ENCODE peak calls at places on chromosome 6, in four cellular contexts. P is heart right ventricle, F is OCI-LY7, S is substantia nigra. K is an unnamed sample.

GRCh38 chr6:138971601-138972000 is 16.5 kb downstream of the REPS1 start:
- DNase-seq in F (no peak), P (no peak), S (no peak), K (no peak)

GRCh38 chr6:100084301-100085161 is 90.5 kb upstream of the MCHR2 start:
- DNase-seq in P (no peak), F (no peak), S (no peak), K (no peak)

GRCh38 chr6:133128191-133128590 is 113.0 kb upstream of the EYA4 start:
- DNase-seq in P (no peak), F (no peak), S (no peak), K (no peak)

GRCh38 chr6:139282684-139283083 is 9.1 kb downstream of the TXLNB start:
- DNase-seq in F (no peak), S (no peak), P (no peak), K (no peak)

GRCh38 chr6:68279793-68280557 is 355.1 kb upstream of the ADGRB3 start:
- DNase-seq in F (no peak), S (no peak), P (no peak), K (no peak)

GRCh38 chr6:39090036-39090435 is 24.9 kb downstream of the SAYSD1 start:
- DNase-seq in S (no peak), F (no peak), P (no peak), K (no peak)

GRCh38 chr6:27865952-27866369 is 46.2 kb downstream of the OR2B2 start:
- DNase-seq in P (no peak), S (no peak), F (peak), K (no peak)

GRCh38 chr6:137589067-137589848 is 95.1 kb upstream of the OLIG3 start:
- DNase-seq in P (no peak), S (no peak), F (peak), K (peak)

GRCh38 chr6:147154454-147154853 is 49.8 kb upstream of the STXBP5 start:
- DNase-seq in F (no peak), P (no peak), S (no peak), K (peak)

GRCh38 chr6:15087234-15087633 is 158.6 kb upstream of the JARID2 start:
- DNase-seq in S (no peak), F (no peak), P (no peak), K (no peak)

GRCh38 chr6:166197361-166197760 is 29.7 kb upstream of the TBXT start:
- DNase-seq in F (no peak), P (no peak), S (no peak), K (no peak)

GRCh38 chr6:1336246-1336843 is 24.4 kb downstream of the FOXQ1 start:
- DNase-seq in S (no peak), F (no peak), P (no peak), K (peak)

GRCh38 chr6:150228067-150228733 is 85.4 kb downstream of the PPP1R14C start:
- DNase-seq in S (no peak), F (no peak), P (no peak), K (no peak)

GRCh38 chr6:21628162-21628561 is 34.6 kb downstream of the SOX4 start:
- DNase-seq in P (no peak), S (no peak), F (no peak), K (no peak)

GRCh38 chr6:7762758-7763157 is 36.9 kb downstream of the BMP6 start:
- DNase-seq in P (no peak), F (no peak), S (no peak), K (no peak)

GRCh38 chr6:106116125-106116524 is 30.0 kb downstream of the PRDM1 start:
- DNase-seq in S (peak), F (no peak), P (peak), K (no peak)

GRCh38 chr6:131139599-131139998 is 4.3 kb downstream of the AKAP7 start:
- DNase-seq in P (no peak), F (no peak), S (no peak), K (no peak)

GRCh38 chr6:131135244-131136020 is at the start of gene AKAP7:
- DNase-seq in P (peak), F (peak), S (peak), K (no peak)

GRCh38 chr6:131134220-131134831 is 941 bp upstream of the AKAP7 start:
- DNase-seq in S (no peak), F (no peak), P (no peak), K (no peak)

GRCh38 chr6:131134950-131135243 is 370 bp upstream of the AKAP7 start:
- DNase-seq in P (no peak), F (no peak), S (no peak), K (no peak)

GRCh38 chr6:131136021-131136847 is 967 bp downstream of the AKAP7 start:
- DNase-seq in S (no peak), P (peak), F (no peak), K (no peak)
- H3K27ac ChIP-seq in S (peak), P (peak), F (peak), K (peak)

DNA sequence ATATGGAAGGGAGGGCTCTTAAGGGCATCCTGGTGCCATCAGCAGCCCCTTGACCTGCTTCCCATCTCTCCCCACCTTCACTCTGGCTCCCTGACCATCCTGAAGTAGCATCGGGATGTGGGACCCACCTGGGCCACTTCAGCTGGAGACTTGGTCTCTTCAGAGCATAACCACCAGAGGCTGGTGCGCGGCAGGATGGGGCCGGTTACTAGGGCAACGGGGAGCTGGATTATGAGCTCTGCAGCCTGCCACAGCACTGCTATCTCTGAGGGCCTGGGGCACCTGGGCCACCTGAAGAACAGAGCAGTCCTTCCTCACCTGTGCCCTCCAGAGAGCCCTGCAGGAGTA is 79.7 kb downstream of the SYNJ2 start:
- DNase-seq in P (no peak), F (no peak), S (no peak), K (no peak)
- H3K27ac ChIP-seq in P (peak), F (no peak), S (peak), K (peak)

GRCh38 chr6:26187292-26187691 is 100.1 kb downstream of the HFE start:
- DNase-seq in P (no peak), S (no peak), F (no peak), K (no peak)
- H3K27ac ChIP-seq in P (no peak), S (no peak), F (peak), K (no peak)

GRCh38 chr6:79669766-79670165 is 38.6 kb downstream of the SH3BGRL2 start:
- DNase-seq in F (no peak), S (no peak), P (no peak), K (no peak)

GRCh38 chr6:79673947-79674346 is 42.8 kb downstream of the SH3BGRL2 start:
- DNase-seq in F (no peak), P (no peak), S (no peak), K (no peak)

GRCh38 chr6:79671605-79672266 is 40.6 kb downstream of the SH3BGRL2 start:
- DNase-seq in S (no peak), P (peak), F (peak), K (peak)

GRCh38 chr6:79670789-79671188 is 39.7 kb downstream of the SH3BGRL2 start:
- DNase-seq in F (no peak), P (no peak), S (no peak), K (no peak)

GRCh38 chr6:79672631-79673065 is 41.5 kb downstream of the SH3BGRL2 start:
- DNase-seq in S (no peak), P (no peak), F (no peak), K (no peak)
- H3K27ac ChIP-seq in S (no peak), P (no peak), F (no peak), K (peak)

GRCh38 chr6:134908906-134909516 is 40.9 kb downstream of the ALDH8A1 start:
- DNase-seq in P (peak), S (no peak), F (no peak), K (peak)
- H3K27ac ChIP-seq in P (no peak), S (no peak), F (no peak), K (peak)

GRCh38 chr6:42125231-42125630 is 17.2 kb downstream of the C6orf132 start:
- DNase-seq in P (no peak), F (no peak), S (no peak), K (no peak)

GRCh38 chr6:42128460-42129359 is 13.7 kb downstream of the C6orf132 start:
- DNase-seq in S (no peak), P (no peak), F (no peak), K (no peak)

GRCh38 chr6:42124223-42124836 is 18.1 kb downstream of the C6orf132 start:
- DNase-seq in F (no peak), S (no peak), P (no peak), K (no peak)

GRCh38 chr6:42123379-42124103 is 18.9 kb downstream of the C6orf132 start:
- DNase-seq in P (no peak), S (no peak), F (no peak), K (no peak)

DNA sequence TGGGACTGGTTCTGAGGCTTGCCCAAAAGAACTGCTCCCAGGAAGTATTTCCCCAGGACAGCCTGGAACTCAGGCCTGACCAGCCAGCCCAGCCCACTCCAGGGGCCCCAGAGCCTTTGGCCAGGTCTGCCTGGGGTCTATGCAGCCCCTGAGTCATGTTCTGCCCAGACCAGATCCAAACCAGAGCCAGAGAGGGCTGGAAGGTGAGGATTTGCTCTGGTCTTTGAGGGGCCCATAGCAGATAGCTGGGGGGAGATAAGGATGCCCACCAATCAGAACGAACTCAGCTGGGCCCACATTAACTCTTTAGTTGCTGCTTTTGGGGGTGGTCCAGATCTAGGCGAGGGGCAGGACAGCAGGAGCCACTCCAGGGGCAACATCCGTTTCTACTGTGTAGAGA is 16.8 kb downstream of the C6orf132 start:
- DNase-seq in S (no peak), F (no peak), P (no peak), K (no peak)
- H3K27ac ChIP-seq in S (no peak), F (no peak), P (no peak), K (peak)

GRCh38 chr6:125593746-125594145 is 155.7 kb upstream of the HEY2 start:
- DNase-seq in P (no peak), S (no peak), F (no peak), K (no peak)

GRCh38 chr6:125598422-125598821 is 151.0 kb upstream of the HEY2 start:
- DNase-seq in P (peak), S (no peak), F (no peak), K (peak)

GRCh38 chr6:125596020-125596419 is 153.4 kb upstream of the HEY2 start:
- DNase-seq in P (no peak), F (no peak), S (no peak), K (peak)

GRCh38 chr6:125597411-125598253 is 151.8 kb upstream of the HEY2 start:
- DNase-seq in S (no peak), P (peak), F (peak), K (peak)
- H3K27ac ChIP-seq in S (no peak), P (no peak), F (peak), K (peak)

GRCh38 chr6:148502773-148503135 is 160.1 kb downstream of the SASH1 start:
- DNase-seq in S (no peak), F (no peak), P (no peak), K (no peak)

GRCh38 chr6:148501178-148501590 is 158.5 kb downstream of the SASH1 start:
- DNase-seq in F (no peak), P (peak), S (no peak), K (no peak)

GRCh38 chr6:148500402-148500801 is 157.8 kb downstream of the SASH1 start:
- DNase-seq in S (no peak), P (no peak), F (no peak), K (no peak)

GRCh38 chr6:148497717-148498116 is 155.1 kb downstream of the SASH1 start:
- DNase-seq in F (no peak), P (no peak), S (no peak), K (no peak)

DNA sequence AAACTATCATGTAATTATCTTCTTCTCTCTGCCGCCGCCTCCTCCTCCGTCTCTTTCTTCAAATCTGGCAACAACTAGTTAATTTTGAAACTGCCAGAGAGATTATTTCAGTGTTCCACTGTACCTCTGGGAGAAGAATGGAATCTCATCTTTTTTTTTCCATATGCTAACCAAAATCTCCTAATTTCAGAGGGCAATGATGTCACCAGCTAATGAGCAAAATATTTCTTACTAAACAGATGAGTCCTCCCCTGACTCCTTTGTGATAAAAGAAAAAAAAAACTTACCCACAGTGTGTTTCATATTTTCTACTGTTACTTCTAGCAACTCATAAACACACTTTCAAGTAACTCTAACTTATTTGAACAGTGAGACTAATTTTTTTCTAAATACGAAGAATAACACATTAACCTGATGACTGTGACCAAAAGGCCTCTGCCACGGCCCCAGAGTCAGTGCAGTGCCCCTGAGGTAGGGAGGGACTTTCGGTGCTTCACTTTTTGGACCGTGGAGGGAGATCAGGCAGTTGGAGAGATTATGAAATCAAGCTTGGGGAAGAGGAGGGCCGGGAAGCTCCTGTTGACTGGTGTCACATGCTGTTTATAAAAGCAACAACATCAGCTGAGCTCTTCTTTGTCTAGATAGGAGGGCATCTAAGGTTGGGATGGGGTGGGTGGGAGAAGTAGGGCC is 159.6 kb downstream of the SASH1 start:
- DNase-seq in S (no peak), P (no peak), F (no peak), K (no peak)
- H3K27ac ChIP-seq in S (peak), P (peak), F (no peak), K (no peak)

GRCh38 chr6:36252005-36252404 is 17.9 kb upstream of the PNPLA1 start:
- DNase-seq in F (no peak), P (no peak), S (no peak), K (no peak)
- H3K27ac ChIP-seq in F (no peak), P (no peak), S (no peak), K (no peak)

GRCh38 chr6:70289299-70289698 is 13.6 kb downstream of the COL9A1 start:
- DNase-seq in F (no peak), P (no peak), S (no peak), K (no peak)
- H3K27ac ChIP-seq in F (no peak), P (no peak), S (no peak), K (no peak)